ENCODE peak calls at places on chromosomes 11 and 22, in seven cellular contexts. L is fibroblast of mammary gland; N is tibial nerve; J is Right ventricle myocardium superior; C is mammary epithelial cell; V is activated T-cell treated with anti-CD3 and anti-CD28 coated beads for 48 hours; E is stimulated activated CD4-positive, alpha-beta T cell treated with anti-CD3 and anti-CD28 coated beads, Interleukin-12 subunit alpha, Interleukin-12 subunit beta, amount 100 ng/mL, for 24 hours. K is an unnamed sample.

GRCh38 chr22:39349506-39349966 is 255 bp upstream of the SYNGR1 start:
- DNase-seq in L (no peak), N (no peak), J (peak; percentile 62), C (no peak), V (peak; percentile 14), E (no peak), K (no peak)

GRCh38 chr11:9040410-9040809 is 36.6 kb upstream of the NRIP3 start:
- DNase-seq in L (no peak), N (no peak), J (no peak), C (no peak), V (no peak), E (no peak), K (no peak)

GRCh38 chr22:50724616-50725015 is 13.4 kb upstream of the ACR start:
- DNase-seq in L (no peak), N (no peak), J (peak; percentile 5), C (no peak), V (no peak), E (no peak), K (no peak)

GRCh38 chr11:44143987-44144909 is 48.8 kb downstream of the EXT2 start:
- DNase-seq in L (no peak), N (peak; percentile 15), J (no peak), C (no peak), V (no peak), E (no peak), K (no peak)

GRCh38 chr11:69199583-69200295 is 44.0 kb downstream of the SMIM38 start:
- DNase-seq in L (no peak), N (no peak), J (no peak), C (no peak), V (no peak), E (no peak), K (no peak)

GRCh38 chr11:70075836-70076235 is 2.3 kb upstream of the ANO1 start:
- DNase-seq in L (no peak), N (no peak), J (no peak), C (no peak), V (no peak), E (no peak), K (no peak)

GRCh38 chr22:46547883-46548244 is 10.4 kb upstream of the CELSR1 start:
- DNase-seq in L (peak; percentile 94), N (peak; percentile 71), J (peak; percentile 85), C (peak; percentile 71), V (no peak), E (no peak), K (peak; percentile 53)

GRCh38 chr11:133070053-133070713 is 462.1 kb downstream of the OPCML start:
- DNase-seq in L (no peak), N (no peak), J (no peak), C (no peak), V (no peak), E (no peak), K (no peak)

GRCh38 chr11:19441752-19442553 is 201.2 kb upstream of the E2F8 start:
- DNase-seq in L (peak; percentile 98), N (peak; percentile 70), J (peak; percentile 47), C (peak; percentile 97), V (peak; percentile 55), E (peak; percentile 11), K (peak; percentile 13)

GRCh38 chr11:74951241-74951640 is 2.2 kb downstream of the SPCS2 start:
- DNase-seq in L (no peak), N (no peak), J (no peak), C (no peak), V (no peak), E (no peak), K (no peak)